ENCODE peak calls at places on chromosomes 11 and 22, in ten cellular contexts. Z is body of pancreas; L is mucosa of descending colon; H is lower leg skin; T is IMR-90; U is GM23338; N is CD8-positive, alpha-beta T cell; D is left ventricle myocardium inferior; M is OCI-LY7; X is endothelial cell. B is an unnamed sample.

GRCh38 chr11:22659783-22660182 is 6.6 kb upstream of the GAS2 start:
- DNase-seq in Z (no peak), L (no peak), H (no peak), T (no peak), U (no peak), N (no peak), D (no peak), M (no peak), X (no peak), B (no peak)

GRCh38 chr11:121282376-121282775 is 10.2 kb upstream of the SC5D start:
- DNase-seq in Z (no peak), L (no peak), H (no peak), T (no peak), U (no peak), N (no peak), D (no peak), M (no peak), X (no peak), B (no peak)

GRCh38 chr22:20068640-20069039 is 11.4 kb upstream of the DGCR8 start:
- DNase-seq in Z (no peak), L (no peak), H (no peak), T (no peak), U (no peak), N (no peak), D (no peak), M (no peak), X (no peak), B (no peak)

GRCh38 chr11:120181446-120181992 is 29.3 kb upstream of the OAF start:
- DNase-seq in Z (peak; percentile 3), L (no peak), H (peak; percentile 77), T (no peak), U (no peak), N (no peak), D (no peak), M (no peak), X (no peak), B (no peak)

GRCh38 chr22:30947821-30948454 is 20.6 kb downstream of the MORC2 start:
- DNase-seq in Z (no peak), L (no peak), H (no peak), T (peak; percentile 70), U (peak; percentile 48), N (no peak), D (no peak), M (peak; percentile 44), X (no peak), B (no peak)

GRCh38 chr11:47553417-47553746 is 450 bp upstream of the CELF1 start:
- DNase-seq in Z (no peak), L (no peak), H (no peak), T (no peak), U (no peak), N (no peak), D (no peak), M (no peak), X (no peak), B (no peak)

GRCh38 chr22:17918840-17919239 is 105.5 kb downstream of the MICAL3 start:
- DNase-seq in Z (no peak), L (no peak), H (no peak), T (peak; percentile 64), U (no peak), N (no peak), D (no peak), M (no peak), X (no peak), B (no peak)

GRCh38 chr11:71505001-71505400 is 22.1 kb upstream of the KRTAP5-7 start:
- DNase-seq in Z (no peak), L (no peak), H (no peak), T (no peak), U (no peak), N (no peak), D (no peak), M (no peak), X (no peak), B (no peak)

GRCh38 chr11:66043008-66043906 is 5.7 kb downstream of the GAL3ST3 start:
- DNase-seq in Z (no peak), L (no peak), H (no peak), T (no peak), U (no peak), N (no peak), D (no peak), M (no peak), X (no peak), B (no peak)

GRCh38 chr11:115104851-115105453 is 399.3 kb downstream of the CADM1 start:
- DNase-seq in Z (no peak), L (no peak), H (no peak), T (no peak), U (no peak), N (no peak), D (no peak), M (no peak), X (no peak), B (no peak)

GRCh38 chr11:115100706-115101105 is 403.5 kb downstream of the CADM1 start:
- DNase-seq in Z (no peak), L (no peak), H (no peak), T (no peak), U (no peak), N (no peak), D (no peak), M (no peak), X (no peak), B (no peak)

GRCh38 chr11:115098037-115098436 is 406.2 kb downstream of the CADM1 start:
- DNase-seq in Z (no peak), L (no peak), H (no peak), T (peak; percentile 46), U (no peak), N (no peak), D (no peak), M (no peak), X (no peak), B (no peak)

DNA sequence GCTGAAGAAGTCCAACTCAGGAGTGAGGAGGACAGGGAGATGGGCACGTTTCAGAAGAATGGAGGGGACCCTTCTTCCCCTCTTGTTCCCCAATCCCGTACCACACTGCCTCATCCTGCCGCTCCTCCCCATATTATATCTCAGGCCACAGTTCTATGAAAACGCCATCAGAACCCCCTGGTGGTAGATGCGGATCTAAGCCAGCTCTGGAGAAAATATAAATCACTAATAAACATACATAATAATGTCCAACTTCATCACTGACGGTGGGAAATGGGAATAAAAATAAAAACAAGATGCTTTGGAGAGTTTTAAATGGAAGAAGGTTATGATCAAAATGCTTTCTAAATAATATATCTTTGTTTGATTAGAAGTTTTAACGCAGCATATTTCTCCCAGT is 400.3 kb downstream of the CADM1 start:
- DNase-seq in Z (no peak), L (no peak), H (no peak), T (no peak), U (no peak), N (no peak), D (no peak), M (no peak), X (no peak), B (no peak)
- TF ChIP-seq CTCF in Z (no peak), L (no peak), H (no peak), T (no peak), U (no peak), N (no peak), D (no peak), M (peak; percentile 50), X (no peak), B (no peak)

GRCh38 chr22:45602824-45603301 is 68.8 kb upstream of the ATXN10 start:
- DNase-seq in Z (no peak), L (peak; percentile 14), H (no peak), T (no peak), U (peak; percentile 83), N (no peak), D (no peak), M (peak; percentile 58), X (no peak), B (no peak)
- TF ChIP-seq CTCF in Z (no peak), L (no peak), H (no peak), T (no peak), U (no peak), N (no peak), D (no peak), M (no peak), X (no peak), B (no peak)

GRCh38 chr11:131870305-131870704 is 499.9 kb downstream of the NTM start:
- DNase-seq in Z (no peak), L (no peak), H (no peak), T (no peak), U (no peak), N (no peak), D (no peak), M (no peak), X (no peak), B (no peak)

GRCh38 chr11:131868769-131869482 is 498.5 kb downstream of the NTM start:
- DNase-seq in Z (no peak), L (no peak), H (no peak), T (peak; percentile 41), U (no peak), N (no peak), D (no peak), M (no peak), X (no peak), B (no peak)

GRCh38 chr11:131866535-131867400 is 496.4 kb downstream of the NTM start:
- DNase-seq in Z (no peak), L (no peak), H (no peak), T (no peak), U (peak; percentile 49), N (no peak), D (no peak), M (no peak), X (no peak), B (no peak)

GRCh38 chr11:131865860-131866259 is 495.4 kb downstream of the NTM start:
- DNase-seq in Z (no peak), L (no peak), H (no peak), T (no peak), U (no peak), N (no peak), D (no peak), M (no peak), X (no peak), B (no peak)

GRCh38 chr11:131867457-131868257 is 497.2 kb downstream of the NTM start:
- DNase-seq in Z (peak; percentile 71), L (peak; percentile 43), H (no peak), T (peak; percentile 89), U (peak; percentile 87), N (no peak), D (peak; percentile 63), M (peak; percentile 5), X (peak; percentile 82), B (peak; percentile 76)
- TF ChIP-seq CTCF in Z (peak; percentile 56), L (no peak), H (no peak), T (peak; percentile 97), U (peak; percentile 95), N (no peak), D (peak; percentile 76), M (peak; percentile 66), X (peak; percentile 58), B (peak; percentile 74)

DNA sequence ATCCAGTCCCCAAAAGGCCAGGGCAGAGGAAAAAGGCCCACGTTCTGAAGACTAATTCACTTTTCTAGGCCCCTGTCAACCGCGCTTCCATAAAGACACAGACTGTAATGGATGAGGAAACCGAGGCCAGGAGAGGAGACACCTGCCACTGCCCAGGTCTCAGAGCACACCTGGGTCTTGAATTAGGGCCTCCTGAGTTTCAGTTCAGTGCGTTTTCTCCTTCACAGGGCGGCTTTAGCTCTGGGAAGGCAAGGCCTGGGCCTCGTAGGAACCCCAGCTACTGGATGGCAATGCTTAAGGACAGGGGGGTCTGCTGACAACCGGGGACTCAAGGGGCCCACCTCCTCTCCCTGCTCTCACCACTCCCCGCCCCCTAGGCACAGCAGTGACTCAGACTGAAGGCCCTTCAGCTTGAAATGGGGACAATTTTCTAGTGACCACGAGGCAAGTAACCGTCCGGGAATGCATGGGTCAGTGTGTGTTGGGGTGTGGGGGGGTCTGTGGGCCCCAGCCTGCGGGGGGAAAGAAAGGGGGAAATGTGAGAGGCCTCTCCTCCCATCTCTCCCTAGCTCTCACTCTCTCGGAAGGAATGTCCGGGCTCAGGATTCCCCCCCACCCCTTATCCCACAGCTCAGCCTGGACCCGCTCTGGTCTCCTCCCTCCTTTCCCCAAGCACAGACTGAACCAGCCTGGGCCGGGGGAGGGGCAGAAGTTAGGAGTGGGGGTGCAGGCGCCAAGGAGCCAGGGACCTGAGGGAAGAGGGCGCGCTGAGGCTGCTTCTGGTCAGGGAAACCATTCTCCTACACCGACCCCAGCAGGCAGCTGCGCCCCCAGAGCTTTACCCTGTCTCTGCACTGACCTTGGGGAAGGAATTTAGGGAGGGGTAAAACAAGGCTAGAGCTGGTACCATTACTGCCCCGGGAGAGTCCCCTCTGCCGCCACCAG is 17.2 kb downstream of the CREB3L1 start:
- DNase-seq in Z (no peak), L (no peak), H (no peak), T (peak; percentile 97), U (peak; percentile 92), N (no peak), D (no peak), M (no peak), X (no peak), B (no peak)
- TF ChIP-seq CTCF in Z (no peak), L (no peak), H (no peak), T (no peak), U (peak; percentile 27), N (no peak), D (no peak), M (no peak), X (no peak), B (no peak)